ENCODE peak calls at places on chromosomes 4 and X, in four cellular contexts. One of them, this sample, is unnamed.

GRCh38 chr4:96698891-96699290 is 859.0 kb downstream of the PDHA2 start:
- DNase-seq in A549: no peak
- DNase-seq in brain microvascular endothelial cell: no peak
- DNase-seq in heart right ventricle: no peak
- DNase-seq in this sample: no peak

GRCh38 chr4:122224348-122224747 is 72.2 kb downstream of the BLTP1 start:
- DNase-seq in A549: peak
- DNase-seq in heart right ventricle: peak
- DNase-seq in brain microvascular endothelial cell: peak
- DNase-seq in this sample: peak

GRCh38 chr4:2249526-2249991 is 7.6 kb upstream of the HAUS3 start:
- DNase-seq in brain microvascular endothelial cell: no peak
- DNase-seq in heart right ventricle: no peak
- DNase-seq in A549: no peak
- DNase-seq in this sample: no peak

GRCh38 chr4:23956601-23957364 is 66.9 kb upstream of the PPARGC1A start:
- DNase-seq in A549: no peak
- DNase-seq in heart right ventricle: no peak
- DNase-seq in brain microvascular endothelial cell: peak
- DNase-seq in this sample: peak

GRCh38 chr4:110619001-110619350 is 3.9 kb downstream of the PITX2 start:
- DNase-seq in brain microvascular endothelial cell: no peak
- DNase-seq in heart right ventricle: no peak
- DNase-seq in A549: no peak
- DNase-seq in this sample: no peak

GRCh38 chr4:168908093-168908492 is 102.0 kb downstream of the CBR4 start:
- DNase-seq in brain microvascular endothelial cell: peak
- DNase-seq in A549: no peak
- DNase-seq in heart right ventricle: no peak
- DNase-seq in this sample: peak

GRCh38 chr4:40596522-40596921 is 33.1 kb downstream of the RBM47 start:
- DNase-seq in A549: no peak
- DNase-seq in heart right ventricle: no peak
- DNase-seq in brain microvascular endothelial cell: no peak
- DNase-seq in this sample: no peak

GRCh38 chrX:12950851-12951589 is 23.9 kb upstream of the TMSB4X start:
- DNase-seq in brain microvascular endothelial cell: no peak
- DNase-seq in A549: peak
- DNase-seq in heart right ventricle: no peak
- DNase-seq in this sample: no peak

GRCh38 chr4:61373901-61374611 is 173.9 kb downstream of the ADGRL3 start:
- DNase-seq in A549: peak
- DNase-seq in brain microvascular endothelial cell: peak
- DNase-seq in heart right ventricle: no peak
- DNase-seq in this sample: peak

GRCh38 chr4:109631709-109632108 is 71.5 kb downstream of the CASP6 start:
- DNase-seq in brain microvascular endothelial cell: no peak
- DNase-seq in A549: peak
- DNase-seq in heart right ventricle: peak
- DNase-seq in this sample: no peak

GRCh38 chr4:83074086-83074704 is 39.2 kb downstream of the COPS4 start:
- DNase-seq in brain microvascular endothelial cell: peak
- DNase-seq in A549: peak
- DNase-seq in heart right ventricle: peak
- DNase-seq in this sample: peak

GRCh38 chr4:22094217-22094616 is 145.6 kb upstream of the KCNIP4 start:
- DNase-seq in brain microvascular endothelial cell: no peak
- DNase-seq in A549: no peak
- DNase-seq in heart right ventricle: no peak
- DNase-seq in this sample: no peak

GRCh38 chr4:148095346-148095923 is 346.8 kb downstream of the NR3C2 start:
- DNase-seq in brain microvascular endothelial cell: no peak
- DNase-seq in heart right ventricle: no peak
- DNase-seq in A549: no peak
- DNase-seq in this sample: no peak

GRCh38 chr4:173252024-173252935 is 81.9 kb downstream of the HMGB2 start:
- DNase-seq in brain microvascular endothelial cell: peak
- DNase-seq in A549: peak
- DNase-seq in heart right ventricle: peak
- DNase-seq in this sample: peak

GRCh38 chr4:152044341-152044740 is 283.5 kb upstream of the GATB start:
- DNase-seq in brain microvascular endothelial cell: no peak
- DNase-seq in heart right ventricle: no peak
- DNase-seq in A549: no peak
- DNase-seq in this sample: no peak

GRCh38 chr4:10085386-10085785 is 31.2 kb downstream of the WDR1 start:
- DNase-seq in A549: no peak
- DNase-seq in brain microvascular endothelial cell: no peak
- DNase-seq in heart right ventricle: no peak
- DNase-seq in this sample: no peak

GRCh38 chr4:82745173-82745842 is 53.3 kb downstream of the SCD5 start:
- DNase-seq in A549: no peak
- DNase-seq in brain microvascular endothelial cell: peak
- DNase-seq in heart right ventricle: no peak
- DNase-seq in this sample: no peak

GRCh38 chr4:151409470-151410313 is 716 bp downstream of the FHIP1A start:
- DNase-seq in brain microvascular endothelial cell: no peak
- DNase-seq in A549: no peak
- DNase-seq in heart right ventricle: peak
- DNase-seq in this sample: no peak

GRCh38 chrX:55451990-55452824 is at the start of gene MAGEH1:
- DNase-seq in brain microvascular endothelial cell: peak
- DNase-seq in A549: peak
- DNase-seq in heart right ventricle: peak
- DNase-seq in this sample: peak

GRCh38 chr4:40058121-40058520 is 1.5 kb downstream of the N4BP2 start:
- DNase-seq in heart right ventricle: no peak
- DNase-seq in brain microvascular endothelial cell: no peak
- DNase-seq in A549: no peak
- DNase-seq in this sample: no peak

GRCh38 chr4:48461000-48461399 is 22.1 kb upstream of the SLC10A4 start:
- DNase-seq in heart right ventricle: no peak
- DNase-seq in A549: no peak
- DNase-seq in brain microvascular endothelial cell: no peak
- DNase-seq in this sample: no peak

GRCh38 chr4:156998500-156999174 is 27.0 kb upstream of the PDGFC start:
- DNase-seq in brain microvascular endothelial cell: no peak
- DNase-seq in A549: no peak
- DNase-seq in heart right ventricle: no peak
- DNase-seq in this sample: no peak

GRCh38 chrX:78710146-78710545 is 37.4 kb upstream of the LPAR4 start:
- DNase-seq in A549: no peak
- DNase-seq in heart right ventricle: no peak
- DNase-seq in brain microvascular endothelial cell: no peak
- DNase-seq in this sample: no peak

GRCh38 chrX:13334491-13334890 is 14.6 kb upstream of the ATXN3L start:
- DNase-seq in A549: no peak
- DNase-seq in heart right ventricle: no peak
- DNase-seq in brain microvascular endothelial cell: no peak
- DNase-seq in this sample: no peak

GRCh38 chr4:73701116-73701515 is 39.3 kb upstream of the CXCL8 start:
- DNase-seq in A549: no peak
- DNase-seq in brain microvascular endothelial cell: no peak
- DNase-seq in heart right ventricle: no peak
- DNase-seq in this sample: no peak

GRCh38 chrX:856901-857300 is 226.3 kb downstream of the SHOX start:
- DNase-seq in heart right ventricle: no peak
- DNase-seq in brain microvascular endothelial cell: peak
- DNase-seq in A549: no peak
- DNase-seq in this sample: no peak

GRCh38 chrX:66233206-66233605 is 69.2 kb downstream of the HEPH start:
- DNase-seq in brain microvascular endothelial cell: no peak
- DNase-seq in heart right ventricle: no peak
- DNase-seq in A549: no peak
- DNase-seq in this sample: no peak

GRCh38 chr4:189071241-189071640 is 869.4 kb upstream of the FRG1 start:
- DNase-seq in brain microvascular endothelial cell: no peak
- DNase-seq in A549: no peak
- DNase-seq in heart right ventricle: no peak
- DNase-seq in this sample: no peak

GRCh38 chrX:131366387-131366786 is 77.3 kb upstream of the IGSF1 start:
- DNase-seq in A549: peak
- DNase-seq in heart right ventricle: no peak
- DNase-seq in brain microvascular endothelial cell: no peak
- DNase-seq in this sample: no peak

GRCh38 chrX:103254171-103254824 is 657 bp downstream of the TCEAL8 start:
- DNase-seq in A549: no peak
- DNase-seq in brain microvascular endothelial cell: peak
- DNase-seq in heart right ventricle: peak
- DNase-seq in this sample: peak

GRCh38 chrX:133005038-133005437 is 46.6 kb upstream of the HS6ST2 start:
- DNase-seq in A549: peak
- DNase-seq in brain microvascular endothelial cell: no peak
- DNase-seq in heart right ventricle: no peak
- DNase-seq in this sample: no peak
- TF ChIP-seq CTCF in A549: peak
- TF ChIP-seq CTCF in brain microvascular endothelial cell: peak
- TF ChIP-seq CTCF in heart right ventricle: peak
- TF ChIP-seq CTCF in this sample: peak

GRCh38 chr4:119865789-119866188 is 200.9 kb downstream of the MAD2L1 start:
- DNase-seq in brain microvascular endothelial cell: no peak
- DNase-seq in A549: no peak
- DNase-seq in heart right ventricle: no peak
- DNase-seq in this sample: no peak
- H3K4me3 ChIP-seq in brain microvascular endothelial cell: no peak
- H3K4me3 ChIP-seq in A549: no peak
- H3K4me3 ChIP-seq in heart right ventricle: no peak
- H3K4me3 ChIP-seq in this sample: no peak

GRCh38 chr4:103201254-103201653 is 3.1 kb upstream of the CENPE start:
- DNase-seq in A549: no peak
- DNase-seq in brain microvascular endothelial cell: no peak
- DNase-seq in heart right ventricle: no peak
- DNase-seq in this sample: no peak

GRCh38 chr4:103207673-103208072 is 9.5 kb upstream of the CENPE start:
- DNase-seq in heart right ventricle: no peak
- DNase-seq in A549: no peak
- DNase-seq in brain microvascular endothelial cell: no peak
- DNase-seq in this sample: no peak

GRCh38 chr4:103199009-103199408 is 866 bp upstream of the CENPE start:
- DNase-seq in A549: no peak
- DNase-seq in brain microvascular endothelial cell: no peak
- DNase-seq in heart right ventricle: no peak
- DNase-seq in this sample: no peak

GRCh38 chr4:103201724-103202123 is 3.6 kb upstream of the CENPE start:
- DNase-seq in A549: no peak
- DNase-seq in heart right ventricle: no peak
- DNase-seq in brain microvascular endothelial cell: no peak
- DNase-seq in this sample: no peak

DNA sequence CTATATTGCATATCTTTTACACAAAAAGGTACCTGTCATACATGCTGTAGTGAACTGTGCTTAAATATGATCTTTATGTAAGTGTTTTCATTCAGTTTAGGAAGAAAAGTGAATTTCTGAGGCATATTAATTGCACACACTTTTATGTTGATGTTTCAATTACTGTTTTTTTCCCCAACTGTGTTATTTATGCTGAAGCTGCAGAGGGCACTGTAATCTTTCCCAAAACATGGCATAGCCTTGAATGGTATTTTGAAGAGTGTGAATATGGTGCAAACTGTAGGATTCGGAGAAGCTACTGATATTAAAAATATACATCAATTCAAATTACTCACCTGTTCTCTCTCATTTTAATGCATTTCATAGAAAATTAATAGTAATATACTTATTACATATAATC is 6.0 kb upstream of the CENPE start:
- DNase-seq in heart right ventricle: no peak
- DNase-seq in brain microvascular endothelial cell: no peak
- DNase-seq in A549: no peak
- DNase-seq in this sample: peak
- TF ChIP-seq CTCF in heart right ventricle: peak
- TF ChIP-seq CTCF in brain microvascular endothelial cell: peak
- TF ChIP-seq CTCF in A549: peak
- TF ChIP-seq CTCF in this sample: peak

GRCh38 chrX:133983974-133984578 is 1.3 kb downstream of the GPC3 start:
- DNase-seq in A549: no peak
- DNase-seq in brain microvascular endothelial cell: no peak
- DNase-seq in heart right ventricle: no peak
- DNase-seq in this sample: no peak

GRCh38 chrX:133987188-133987587 is 1.8 kb upstream of the GPC3 start:
- DNase-seq in A549: no peak
- DNase-seq in heart right ventricle: no peak
- DNase-seq in brain microvascular endothelial cell: no peak
- DNase-seq in this sample: no peak

GRCh38 chrX:133986008-133986683 is 752 bp upstream of the GPC3 start:
- DNase-seq in heart right ventricle: no peak
- DNase-seq in A549: no peak
- DNase-seq in brain microvascular endothelial cell: no peak
- DNase-seq in this sample: no peak

GRCh38 chrX:133984857-133985163 is 584 bp downstream of the GPC3 start:
- DNase-seq in A549: no peak
- DNase-seq in heart right ventricle: no peak
- DNase-seq in brain microvascular endothelial cell: no peak
- DNase-seq in this sample: no peak

DNA sequence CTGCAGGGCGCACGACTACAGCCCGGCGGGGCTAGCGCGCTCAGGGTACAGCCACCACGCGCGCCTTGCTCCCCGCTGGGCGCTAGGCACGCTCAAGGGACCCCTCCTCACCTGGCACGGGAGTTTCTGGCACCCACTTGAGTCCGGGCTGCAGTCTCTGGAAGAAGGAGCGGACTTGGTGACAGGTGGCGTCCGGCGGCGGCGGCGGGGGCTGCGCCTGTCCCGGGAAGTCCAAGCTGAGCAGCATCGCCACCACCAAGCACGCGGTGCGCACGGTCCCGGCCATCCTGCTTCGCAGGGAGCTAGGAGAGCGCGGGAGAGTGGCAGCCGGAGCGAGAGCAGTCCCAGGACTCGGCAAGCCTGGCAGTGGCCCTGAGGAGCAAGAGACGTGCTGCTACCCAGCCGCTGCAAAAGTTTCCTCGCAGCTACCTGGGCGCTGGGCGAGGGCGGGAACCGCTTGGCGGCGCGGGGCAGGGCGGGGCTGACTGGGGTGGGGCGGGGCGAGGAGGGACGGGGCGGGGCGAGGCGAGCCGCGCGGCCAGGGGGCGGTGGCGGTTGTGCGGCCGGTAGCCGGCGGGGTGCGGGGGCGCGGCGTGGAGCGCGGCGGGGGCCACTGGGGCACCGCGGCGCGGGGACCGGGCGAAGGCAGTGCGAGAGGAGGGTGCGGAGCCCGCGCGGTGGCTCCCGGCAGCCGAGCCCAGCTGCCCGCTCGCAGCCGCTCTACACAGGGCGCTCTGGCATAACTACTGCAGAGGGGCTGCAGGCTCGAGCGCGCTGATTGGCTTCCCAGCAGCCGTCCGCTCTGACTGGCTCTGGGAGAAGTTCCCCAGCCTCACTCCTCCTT is at the start of gene GPC3:
- DNase-seq in A549: peak
- DNase-seq in brain microvascular endothelial cell: no peak
- DNase-seq in heart right ventricle: no peak
- DNase-seq in this sample: no peak
- H3K4me3 ChIP-seq in A549: peak
- H3K4me3 ChIP-seq in brain microvascular endothelial cell: peak
- H3K4me3 ChIP-seq in heart right ventricle: peak
- H3K4me3 ChIP-seq in this sample: no peak

This sample was measured in foreskin fibroblast.